ENCODE peak calls at places on chromosomes 3 and 15, in eight cellular contexts. V is fibroblast of villous mesenchyme, U is right atrium auricular region, N is endothelial cell, A is pancreas, R is uterus, F is cardiac muscle cell, Q is neural crest cell. G is an unnamed sample.

GRCh38 chr3:43497905-43498365 is 123.9 kb downstream of the ANO10 start:
- DNase-seq in N (no peak), V (peak), Q (no peak), F (no peak), U (no peak), R (no peak), A (no peak), G (no peak)

GRCh38 chr15:56215769-56216168 is 27.9 kb downstream of the RFX7 start:
- DNase-seq in Q (no peak), R (no peak), A (no peak), V (peak), U (no peak), F (no peak), N (no peak), G (no peak)

GRCh38 chr15:71549697-71550096 is 260.7 kb upstream of the NR2E3 start:
- DNase-seq in F (no peak), R (no peak), Q (no peak), U (no peak), A (no peak), N (no peak), V (no peak), G (no peak)

GRCh38 chr3:179463299-179463698 is 12.0 kb upstream of the GNB4 start:
- DNase-seq in N (no peak), F (no peak), A (no peak), Q (no peak), U (no peak), R (no peak), V (peak), G (no peak)

GRCh38 chr3:54710954-54711353 is 216.9 kb downstream of the LRTM1 start:
- DNase-seq in N (no peak), Q (no peak), R (no peak), U (no peak), A (no peak), V (no peak), F (no peak), G (no peak)

GRCh38 chr15:69987492-69988482 is 109.9 kb downstream of the TLE3 start:
- DNase-seq in Q (no peak), U (no peak), V (no peak), F (no peak), N (no peak), A (no peak), R (no peak), G (no peak)

GRCh38 chr3:196235452-196236122 is 19.3 kb downstream of the SLC51A start:
- DNase-seq in A (no peak), U (no peak), V (peak), R (no peak), Q (no peak), N (no peak), F (no peak), G (no peak)

GRCh38 chr15:96344706-96345559 is 14.4 kb downstream of the NR2F2 start:
- DNase-seq in A (no peak), N (no peak), R (no peak), F (no peak), U (no peak), Q (no peak), V (peak), G (no peak)

GRCh38 chr15:70596354-70597055 is 166.9 kb downstream of the UACA start:
- DNase-seq in V (peak), F (no peak), A (no peak), R (no peak), N (no peak), U (peak), Q (no peak), G (no peak)

GRCh38 chr3:114213669-114214541 is 23.5 kb downstream of the ZNF80 start:
- DNase-seq in V (peak), R (no peak), A (no peak), U (no peak), Q (no peak), N (no peak), F (peak), G (peak)

GRCh38 chr3:45795882-45796765 is at the start of gene SLC6A20:
- DNase-seq in Q (peak), U (no peak), F (peak), R (no peak), A (peak), V (no peak), N (no peak), G (peak)

GRCh38 chr15:27258287-27258686 is 287.3 kb downstream of the GABRG3 start:
- DNase-seq in V (no peak), Q (no peak), R (no peak), F (peak), N (no peak), U (no peak), A (no peak), G (no peak)

GRCh38 chr15:29636921-29637320 is 185.3 kb downstream of the TJP1 start:
- DNase-seq in Q (no peak), N (no peak), R (no peak), U (no peak), F (no peak), V (no peak), A (no peak), G (no peak)

GRCh38 chr3:79871656-79872055 is 103.9 kb upstream of the ROBO1 start:
- DNase-seq in R (no peak), Q (no peak), N (no peak), U (no peak), F (no peak), V (no peak), A (no peak), G (no peak)

GRCh38 chr3:1578105-1578833 is 485.4 kb downstream of the CNTN6 start:
- DNase-seq in N (no peak), F (no peak), A (no peak), Q (no peak), U (no peak), V (peak), R (no peak), G (no peak)

GRCh38 chr3:24263069-24263668 is 231.5 kb downstream of the THRB start:
- DNase-seq in R (no peak), U (no peak), N (no peak), A (no peak), V (peak), Q (no peak), F (no peak), G (no peak)

GRCh38 chr3:113552851-113553250 is 20.5 kb downstream of the SIDT1 start:
- DNase-seq in V (no peak), F (no peak), N (no peak), Q (no peak), A (no peak), U (no peak), R (no peak), G (no peak)

GRCh38 chr15:31197497-31198414 is 96.2 kb upstream of the TRPM1 start:
- DNase-seq in Q (no peak), A (peak), V (peak), N (peak), F (peak), R (no peak), U (peak), G (peak)

GRCh38 chr3:65636326-65636725 is 402.4 kb downstream of the MAGI1 start:
- DNase-seq in A (no peak), U (no peak), F (no peak), N (no peak), V (no peak), Q (no peak), R (no peak), G (no peak)

GRCh38 chr3:27311400-27311799 is 57.8 kb downstream of the NEK10 start:
- DNase-seq in R (no peak), N (no peak), A (no peak), F (no peak), U (no peak), V (peak), Q (no peak), G (no peak)

GRCh38 chr3:94115482-94115881 is 52.6 kb downstream of the NSUN3 start:
- DNase-seq in U (no peak), Q (peak), F (no peak), V (peak), A (no peak), N (peak), R (no peak), G (no peak)

GRCh38 chr15:52790166-52790708 is at the start of gene ONECUT1:
- DNase-seq in V (peak), N (peak), R (no peak), F (peak), A (peak), Q (peak), U (no peak), G (peak)

GRCh38 chr15:85725019-85725418 is 69.7 kb downstream of the KLHL25 start:
- DNase-seq in A (no peak), U (no peak), Q (no peak), V (peak), N (no peak), R (no peak), F (no peak), G (no peak)

GRCh38 chr15:63752075-63752684 is 81.6 kb downstream of the HERC1 start:
- DNase-seq in U (no peak), A (no peak), N (peak), Q (peak), V (peak), F (peak), R (no peak), G (no peak)

GRCh38 chr3:59709702-59710555 is 660.1 kb upstream of the CFAP20DC start:
- DNase-seq in F (no peak), N (no peak), R (peak), A (no peak), V (no peak), U (no peak), Q (no peak), G (no peak)

GRCh38 chr3:48963591-48963990 is 26.4 kb upstream of the P4HTM start:
- DNase-seq in A (no peak), V (no peak), R (no peak), F (no peak), Q (no peak), N (no peak), U (no peak), G (no peak)

GRCh38 chr3:40387001-40387894 is at the start of gene ENTPD3:
- DNase-seq in A (peak), N (peak), V (no peak), F (peak), U (no peak), R (no peak), Q (no peak), G (peak)

GRCh38 chr3:58058654-58059263 is 50.5 kb downstream of the FLNB start:
- DNase-seq in A (no peak), F (no peak), N (no peak), Q (no peak), R (no peak), U (no peak), V (peak), G (no peak)

GRCh38 chr3:97825101-97825500 is 3.3 kb downstream of the CRYBG3 start:
- DNase-seq in Q (no peak), N (no peak), U (no peak), A (no peak), V (peak), R (no peak), F (no peak), G (no peak)

GRCh38 chr3:43960448-43960840 is 269.7 kb downstream of the ABHD5 start:
- DNase-seq in Q (no peak), A (no peak), V (no peak), R (no peak), F (peak), U (no peak), N (no peak), G (no peak)

GRCh38 chr3:130929827-130930226 is 35.9 kb downstream of the ATP2C1 start:
- DNase-seq in Q (no peak), R (no peak), U (no peak), V (no peak), N (no peak), A (no peak), F (no peak), G (no peak)

GRCh38 chr3:130926504-130926903 is 32.6 kb downstream of the ATP2C1 start:
- DNase-seq in A (no peak), V (no peak), Q (no peak), R (no peak), U (no peak), F (no peak), N (no peak), G (no peak)

DNA sequence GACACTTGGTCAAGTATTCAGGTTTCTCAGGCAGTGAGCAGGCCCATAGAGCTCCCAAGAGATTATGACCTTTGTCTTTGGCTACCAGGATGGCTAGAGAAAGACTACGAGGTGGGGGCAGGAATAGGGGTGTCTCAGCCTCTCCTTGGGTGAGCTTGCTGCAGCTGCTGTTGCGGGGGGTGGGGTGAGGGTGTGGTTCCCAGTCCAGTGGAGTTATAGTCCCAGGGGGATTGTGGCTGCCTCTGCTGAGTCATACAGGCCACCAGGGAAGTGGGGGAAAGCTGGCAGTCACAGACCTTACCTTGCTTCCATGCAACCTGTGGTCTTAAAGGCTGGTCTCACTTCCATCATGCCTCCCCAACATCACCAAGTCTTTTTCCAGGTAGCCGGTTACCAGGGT is 31.7 kb downstream of the ATP2C1 start:
- DNase-seq in Q (no peak), N (no peak), A (no peak), R (no peak), F (no peak), U (no peak), V (no peak), G (no peak)
- TF ChIP-seq CTCF in Q (no peak), N (no peak), A (no peak), R (no peak), F (no peak), U (no peak), V (no peak), G (no peak)

DNA sequence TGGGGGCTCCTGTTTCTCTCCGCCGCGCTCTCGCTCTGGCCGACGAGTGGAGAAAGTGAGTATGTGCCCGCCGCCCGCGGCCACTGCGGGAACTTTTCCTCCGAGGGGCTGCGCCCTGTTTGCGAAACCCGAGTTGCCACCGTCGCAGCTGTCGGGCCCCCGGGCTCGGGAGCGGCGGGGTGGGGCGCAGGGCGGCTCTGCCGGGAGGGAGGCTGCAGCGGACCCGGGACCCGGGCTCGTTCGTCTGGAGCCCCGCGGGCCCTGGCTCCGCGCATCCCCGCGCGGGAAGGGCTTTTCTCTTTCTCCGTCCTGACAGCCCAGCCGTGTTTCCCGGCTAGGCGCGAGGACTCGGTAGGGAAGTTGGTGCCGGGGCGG is 1.3 kb downstream of the IGF1R start:
- DNase-seq in A (peak), Q (peak), V (no peak), N (peak), R (peak), F (peak), U (no peak), G (peak)
- TF ChIP-seq CTCF in A (no peak), Q (peak), V (no peak), N (no peak), R (no peak), F (peak), U (no peak), G (no peak)

DNA sequence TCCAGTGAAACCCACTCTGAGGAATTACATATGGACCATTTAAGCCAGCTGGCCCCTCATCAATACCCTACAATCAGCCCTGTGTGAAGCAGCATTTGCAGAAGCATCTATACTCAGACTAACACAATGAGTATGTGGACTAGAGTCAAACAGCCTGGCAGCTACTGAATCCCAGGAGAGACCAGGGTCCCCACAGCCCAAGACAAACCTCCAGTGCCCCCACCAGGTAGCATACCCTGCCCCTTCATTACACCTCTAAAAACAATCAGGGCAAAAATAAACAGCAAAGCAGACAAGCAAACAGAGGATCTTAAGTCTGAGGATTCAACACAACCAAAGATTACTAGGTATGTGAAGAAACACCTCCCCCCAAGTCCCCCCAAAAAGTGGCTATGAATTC is 157.4 kb downstream of the LEKR1 start:
- DNase-seq in V (no peak), N (no peak), Q (no peak), F (no peak), R (no peak), U (no peak), A (no peak), G (no peak)
- TF ChIP-seq CTCF in V (no peak), N (no peak), Q (no peak), F (no peak), R (no peak), U (no peak), A (no peak), G (no peak)

DNA sequence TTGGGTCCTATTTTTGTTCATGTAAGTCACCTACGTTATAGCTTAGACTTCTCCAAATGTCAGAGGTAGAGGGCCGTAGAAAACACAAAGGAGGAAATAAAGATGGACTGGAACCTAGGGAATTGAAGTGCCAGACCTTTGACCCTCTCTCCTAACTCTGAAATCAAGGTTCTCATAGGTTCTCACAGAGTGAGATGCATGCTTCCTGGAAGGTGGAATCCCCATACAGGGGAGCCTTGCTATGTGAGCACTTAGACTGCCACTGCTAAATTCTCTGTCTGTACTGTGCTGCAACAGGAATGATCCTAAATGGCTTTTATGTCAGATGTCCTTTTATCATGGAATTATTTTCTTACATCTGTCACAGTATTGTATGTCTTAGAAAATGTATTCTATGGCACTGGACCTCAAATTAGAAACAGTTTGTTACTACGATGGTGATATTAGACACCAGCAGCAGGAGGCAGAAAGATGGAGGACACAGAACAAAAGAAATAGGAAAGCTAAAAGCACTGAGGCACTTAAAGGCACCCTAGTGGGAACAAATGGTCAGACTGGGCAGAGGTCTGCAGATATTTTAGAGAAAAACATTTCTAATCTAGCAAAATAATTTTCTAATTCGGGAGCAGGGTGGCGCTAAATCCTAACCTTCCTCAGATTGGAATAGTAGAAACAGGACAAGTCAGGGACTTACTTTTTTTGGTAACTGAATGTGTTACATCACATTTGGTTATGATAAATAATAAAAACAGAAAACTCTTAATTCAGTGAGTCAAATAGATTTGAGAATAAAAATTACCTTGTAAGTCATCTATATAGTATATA is 60.2 kb upstream of the CDAN1 start:
- DNase-seq in R (no peak), N (no peak), Q (no peak), A (no peak), F (no peak), V (no peak), U (no peak), G (no peak)
- TF ChIP-seq CTCF in R (no peak), N (no peak), Q (peak), A (no peak), F (no peak), V (no peak), U (no peak), G (no peak)

DNA sequence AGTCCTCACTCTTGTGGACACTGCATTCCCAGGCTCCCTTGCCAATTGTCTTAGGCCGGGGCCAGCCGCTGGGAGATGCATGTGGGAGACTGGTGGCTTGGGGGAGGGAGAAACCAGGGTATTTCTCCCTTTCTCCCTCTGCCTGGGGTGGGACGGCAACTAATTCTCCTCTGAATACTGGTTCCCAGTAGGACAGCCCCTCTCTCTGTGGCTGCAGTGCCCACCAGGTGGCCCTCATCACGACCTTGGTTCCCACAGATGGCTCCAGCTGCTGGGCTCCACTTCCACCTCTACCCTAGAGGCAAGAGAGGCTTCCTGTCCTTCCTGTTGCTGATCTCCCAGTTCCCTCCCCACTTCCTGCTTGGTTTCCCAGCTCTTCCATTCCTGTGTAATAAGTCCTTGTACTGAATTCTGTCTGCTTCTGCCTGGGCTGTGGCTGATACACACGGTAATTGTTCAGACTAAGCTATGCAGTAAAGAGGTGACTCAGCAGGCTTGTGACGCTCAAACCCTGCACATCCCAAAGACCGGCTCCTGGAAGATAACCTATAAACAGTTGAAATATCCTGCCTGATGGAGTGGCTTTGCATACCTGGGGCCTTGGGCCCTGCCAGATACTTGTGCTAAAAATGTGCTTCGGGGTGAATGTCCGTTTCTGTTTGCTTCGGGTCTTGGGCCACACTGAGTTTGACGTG is 20.4 kb upstream of the COPG1 start:
- DNase-seq in N (peak), F (no peak), R (no peak), A (no peak), Q (no peak), V (peak), U (no peak), G (no peak)
- TF ChIP-seq CTCF in N (no peak), F (no peak), R (no peak), A (no peak), Q (no peak), V (peak), U (no peak), G (no peak)

GRCh38 chr3:129402616-129403015 is 25.8 kb downstream of the EFCAB12 start:
- DNase-seq in A (no peak), U (no peak), R (no peak), Q (no peak), V (no peak), F (no peak), N (no peak), G (no peak)

GRCh38 chr3:129404130-129404529 is 24.3 kb downstream of the EFCAB12 start:
- DNase-seq in A (no peak), U (no peak), Q (no peak), V (no peak), F (no peak), N (no peak), R (no peak), G (no peak)

GRCh38 chr3:129404610-129405009 is 23.8 kb downstream of the EFCAB12 start:
- DNase-seq in A (no peak), V (no peak), Q (no peak), N (no peak), R (no peak), U (no peak), F (no peak), G (no peak)

GRCh38 chr3:129402210-129402609 is 26.2 kb downstream of the EFCAB12 start:
- DNase-seq in V (no peak), F (no peak), U (no peak), R (no peak), N (no peak), A (no peak), Q (no peak), G (no peak)

DNA sequence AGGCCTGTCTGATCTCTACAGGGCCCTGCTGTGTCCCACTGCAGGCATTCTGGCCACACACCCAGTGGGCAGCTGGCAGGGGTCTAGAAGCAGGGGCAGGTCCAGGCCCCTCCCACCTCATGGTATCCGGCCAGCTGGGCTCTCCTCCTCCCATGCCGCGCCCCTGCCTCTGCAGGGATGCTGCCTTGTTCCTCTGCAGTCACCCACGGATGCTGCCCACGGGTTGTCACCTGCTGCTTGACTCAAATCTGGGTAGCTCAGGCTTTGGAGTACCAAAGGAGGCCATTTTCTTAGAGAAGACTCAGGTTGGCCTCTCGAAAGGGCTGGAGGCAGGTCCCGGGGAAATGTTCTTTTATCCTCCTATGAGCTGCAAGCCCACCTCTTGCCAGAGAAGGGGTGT is 25.0 kb downstream of the EFCAB12 start:
- DNase-seq in U (no peak), V (no peak), F (no peak), R (no peak), Q (no peak), N (no peak), A (no peak), G (no peak)
- TF ChIP-seq CTCF in U (no peak), V (no peak), F (no peak), R (no peak), Q (no peak), N (no peak), A (no peak), G (no peak)

G was measured in glutamatergic neuron.